ENCODE peak calls at places on chromosomes 1 and 21, in ten cellular contexts. F is K562, G is ovary, L is A549, U is HepG2, B is SK-N-SH, D is H1, H is suprapubic skin, A is esophagus muscularis mucosa, T is sigmoid colon. N is an unnamed sample.

GRCh38 chr1:12600880-12601633 is 17.0 kb downstream of the DHRS3 start:
- DNase-seq in U (peak), H (no peak), L (peak), A (no peak), D (no peak), T (no peak), G (no peak), F (peak), B (peak), N (peak)

GRCh38 chr1:174114788-174115448 is 44.4 kb upstream of the RABGAP1L start:
- DNase-seq in D (no peak), G (no peak), L (peak), H (no peak), F (peak), A (no peak), B (peak), U (peak), T (no peak), N (no peak)

GRCh38 chr21:34589511-34590282 is 25.2 kb downstream of the RCAN1 start:
- DNase-seq in T (no peak), B (no peak), F (no peak), G (no peak), A (no peak), H (no peak), D (no peak), L (no peak), U (no peak), N (no peak)

GRCh38 chr1:58699011-58699762 is 675 bp downstream of the MYSM1 start:
- DNase-seq in L (no peak), H (no peak), T (no peak), A (no peak), U (no peak), G (no peak), B (no peak), D (no peak), F (peak), N (no peak)

GRCh38 chr1:226402615-226403521 is 5.0 kb downstream of the PARP1 start:
- DNase-seq in D (no peak), L (no peak), B (no peak), T (no peak), A (no peak), G (no peak), U (no peak), F (no peak), H (peak), N (no peak)

GRCh38 chr21:42209801-42210479 is 9.0 kb upstream of the ABCG1 start:
- DNase-seq in T (no peak), B (no peak), H (no peak), D (no peak), A (no peak), U (no peak), G (no peak), L (no peak), F (no peak), N (peak)

GRCh38 chr1:147771216-147772125 is 11.1 kb upstream of the GJA5 start:
- DNase-seq in U (no peak), T (no peak), F (no peak), B (no peak), D (no peak), H (no peak), G (no peak), L (no peak), A (no peak), N (no peak)

GRCh38 chr1:113146242-113147072 is 73.5 kb downstream of the LRIG2 start:
- DNase-seq in D (no peak), B (peak), F (peak), T (no peak), G (no peak), U (peak), A (no peak), L (no peak), H (no peak), N (no peak)

GRCh38 chr1:73778511-73778910 is 419.5 kb downstream of the LRRIQ3 start:
- DNase-seq in A (no peak), T (no peak), G (no peak), U (no peak), L (no peak), H (no peak), F (no peak), D (no peak), B (no peak), N (no peak)
- TF ChIP-seq EP300 in A (no peak), T (no peak), G (no peak), U (no peak), L (no peak), H (no peak), F (no peak), D (no peak), B (no peak), N (no peak)

GRCh38 chr1:182195733-182196132 is 134.2 kb upstream of the ZNF648 start:
- DNase-seq in B (no peak), U (no peak), H (no peak), F (no peak), L (no peak), A (no peak), D (no peak), T (no peak), G (no peak), N (no peak)

GRCh38 chr1:182200025-182200814 is 138.7 kb upstream of the ZNF648 start:
- DNase-seq in U (no peak), A (no peak), D (no peak), F (peak), G (no peak), H (no peak), L (no peak), T (no peak), B (no peak), N (peak)

GRCh38 chr1:182197555-182197954 is 136.0 kb upstream of the ZNF648 start:
- DNase-seq in U (no peak), T (peak), G (peak), D (no peak), H (no peak), B (no peak), L (no peak), A (no peak), F (no peak), N (no peak)

GRCh38 chr1:182196897-182197546 is 135.5 kb upstream of the ZNF648 start:
- DNase-seq in H (no peak), D (no peak), U (no peak), T (peak), F (no peak), B (no peak), A (no peak), G (peak), L (no peak), N (no peak)

GRCh38 chr1:182198006-182198605 is 136.6 kb upstream of the ZNF648 start:
- DNase-seq in A (no peak), D (no peak), B (no peak), T (no peak), U (no peak), L (no peak), G (no peak), H (no peak), F (peak), N (no peak)
- TF ChIP-seq CTCF in A (peak), D (peak), B (no peak), T (no peak), U (no peak), L (peak), G (no peak), H (no peak), F (peak), N (no peak)

DNA sequence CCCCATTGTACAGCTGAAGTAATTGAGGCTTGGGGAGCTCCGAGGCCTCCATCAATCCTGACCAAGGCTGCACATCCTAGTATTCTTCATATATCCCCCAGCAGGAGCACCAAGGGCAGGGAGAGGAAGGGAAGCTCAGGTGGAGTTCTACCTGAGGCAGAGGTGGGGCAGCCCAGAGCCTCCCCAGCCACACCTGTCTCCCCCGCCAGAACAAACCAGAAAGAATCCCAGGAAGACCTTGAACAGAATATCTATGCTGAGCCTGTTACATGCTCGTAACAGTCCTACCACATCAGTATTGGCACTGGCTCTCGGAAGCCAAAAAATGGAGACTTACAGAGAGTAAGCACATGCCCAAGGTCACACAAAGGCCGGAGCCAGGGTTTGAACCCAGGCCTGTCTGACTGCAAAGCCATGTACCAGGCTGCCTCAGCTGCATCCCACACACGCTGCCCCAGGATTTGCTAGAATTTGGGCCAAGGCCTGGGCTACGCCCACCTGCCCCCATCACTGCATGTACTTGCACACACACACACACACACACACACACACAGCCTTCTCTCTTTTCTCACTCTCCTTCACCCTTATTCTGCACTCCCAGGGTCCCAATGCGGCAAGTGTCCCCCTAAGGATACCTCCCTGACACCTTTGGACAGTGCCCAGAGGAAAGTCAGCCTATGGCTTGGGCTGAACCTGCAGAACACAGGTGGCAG is 4.5 kb downstream of the E2F2 start:
- DNase-seq in F (no peak), B (no peak), A (no peak), U (no peak), H (no peak), T (no peak), D (no peak), G (no peak), L (no peak), N (no peak)
- H3K4me3 ChIP-seq in F (no peak), B (no peak), A (no peak), U (no peak), H (no peak), T (no peak), D (no peak), G (no peak), L (no peak), N (no peak)

DNA sequence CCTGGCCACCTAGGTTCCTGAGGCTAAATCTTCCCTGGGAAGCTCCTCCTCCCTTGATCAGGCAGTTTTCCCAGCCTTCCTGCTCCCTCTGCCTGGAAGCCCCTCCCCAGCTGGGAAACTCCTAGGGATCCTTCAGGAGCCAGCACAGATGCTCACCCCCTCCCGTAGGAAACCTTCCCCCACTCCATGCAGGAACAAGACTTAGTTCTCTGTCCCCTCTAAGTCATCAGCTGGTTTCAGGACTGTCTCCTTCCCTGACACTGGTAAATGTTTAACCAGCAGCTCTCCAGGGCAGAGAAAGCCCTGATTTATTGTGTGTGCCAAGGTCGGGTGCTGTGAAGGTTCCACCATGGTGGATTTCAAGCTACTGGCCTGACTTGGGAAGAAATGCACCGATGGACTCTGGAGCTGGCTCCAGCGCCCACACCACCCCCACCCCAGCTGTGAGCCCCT is 25.0 kb downstream of the TTC39A start:
- DNase-seq in B (no peak), L (peak), H (no peak), T (peak), G (no peak), D (no peak), U (peak), A (no peak), F (no peak), N (no peak)
- TF ChIP-seq EP300 in B (no peak), L (no peak), H (no peak), T (no peak), G (no peak), D (no peak), U (no peak), A (no peak), F (no peak), N (no peak)

DNA sequence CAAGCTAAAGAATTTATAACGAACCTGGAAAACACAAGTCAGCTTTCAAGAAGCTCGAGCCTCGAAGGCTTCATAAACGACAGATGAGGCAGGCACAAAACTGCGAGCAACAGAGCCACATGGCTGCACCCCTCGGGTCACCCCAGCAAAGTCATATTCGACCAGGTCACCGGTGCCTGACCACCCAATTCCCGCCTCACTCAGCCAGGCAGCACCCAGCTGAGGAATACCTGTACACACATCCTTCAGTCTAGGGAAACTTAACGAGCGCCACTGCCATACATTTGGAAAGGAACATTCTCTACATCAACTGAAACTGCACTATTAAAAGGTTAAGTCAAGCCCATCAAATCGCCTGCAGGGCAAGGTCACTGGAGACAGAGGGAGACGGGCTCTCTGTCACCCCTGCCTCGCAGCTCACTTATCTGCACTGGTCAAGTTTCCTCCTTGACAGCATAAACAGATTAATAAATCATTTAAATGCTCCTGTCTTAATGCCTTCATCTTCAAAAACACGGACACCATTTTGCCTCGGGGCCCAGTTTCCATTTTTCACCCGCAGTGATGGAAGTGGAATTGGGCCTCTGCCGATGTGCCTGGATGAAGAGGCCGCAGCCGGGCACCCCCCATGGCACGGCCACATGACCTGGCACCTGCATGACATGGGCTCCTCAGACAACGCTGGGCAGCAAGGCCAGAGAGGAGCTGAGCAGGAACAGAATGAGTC is 20.6 kb downstream of the NPHP4 start:
- DNase-seq in F (no peak), L (no peak), A (no peak), H (peak), U (no peak), G (no peak), D (no peak), B (no peak), T (peak), N (no peak)
- TF ChIP-seq CTCF in F (no peak), L (no peak), A (no peak), H (no peak), U (no peak), G (no peak), D (no peak), B (no peak), T (no peak), N (no peak)

DNA sequence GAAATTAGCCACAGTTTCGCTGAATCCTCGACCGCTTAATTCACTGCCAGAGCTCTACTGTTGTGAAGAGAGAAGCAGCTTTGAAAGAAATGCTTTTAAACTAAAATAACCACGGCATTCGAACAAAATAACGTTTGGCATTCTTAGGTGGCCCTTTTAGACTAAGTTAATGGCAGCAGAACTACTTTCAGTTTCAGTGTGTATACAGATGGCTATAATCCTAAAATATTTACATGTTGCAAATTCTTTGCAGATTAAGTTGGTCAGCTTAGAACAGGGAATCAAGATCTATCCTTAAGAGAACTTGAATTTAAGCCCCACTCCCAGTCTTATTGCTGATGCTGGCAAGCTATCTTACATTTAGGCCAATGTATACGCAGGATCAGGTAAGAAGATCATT is 62.7 kb downstream of the ADSS2 start:
- DNase-seq in F (no peak), U (no peak), D (no peak), T (no peak), L (no peak), G (no peak), H (no peak), B (no peak), A (no peak), N (no peak)
- H3K4me3 ChIP-seq in F (no peak), U (no peak), D (no peak), T (no peak), L (no peak), G (no peak), H (no peak), B (no peak), A (peak), N (no peak)

DNA sequence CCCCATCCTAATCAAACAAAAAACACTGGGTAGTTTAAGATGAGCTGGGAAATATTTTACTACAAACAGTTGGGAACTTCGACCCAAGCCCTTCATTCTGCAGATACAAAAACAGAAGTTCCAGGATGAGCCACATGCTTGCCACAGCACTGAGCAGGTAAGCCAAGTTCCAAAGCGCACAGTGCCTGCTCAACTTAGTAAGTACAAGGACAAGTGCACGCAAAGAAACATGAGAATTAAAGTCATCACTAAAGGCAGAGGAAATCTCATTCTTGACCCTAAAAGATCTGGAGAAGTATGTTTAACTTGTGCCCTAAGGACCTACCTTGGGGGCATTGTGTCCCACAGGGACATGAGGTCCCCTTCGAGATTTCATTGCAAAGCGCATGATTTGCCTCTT is 1.2 kb upstream of the UBAP2L start:
- DNase-seq in T (no peak), F (no peak), D (no peak), G (no peak), U (peak), H (no peak), B (no peak), A (no peak), L (no peak), N (no peak)
- TF ChIP-seq EP300 in T (no peak), F (no peak), D (no peak), G (no peak), U (no peak), H (no peak), B (no peak), A (no peak), L (no peak), N (no peak)